ENCODE peak calls at places on chromosome 22, in eight cellular contexts. One of them, this sample, is unnamed.

GRCh38 chr22:45861259-45861658 is 115.7 kb downstream of the WNT7B start:
- DNase-seq in H1: no peak
- DNase-seq in epithelial cell of proximal tubule: no peak
- DNase-seq in PC-3: peak
- DNase-seq in brain microvascular endothelial cell: no peak
- DNase-seq in fibroblast of the aortic adventitia: no peak
- DNase-seq in B cell: no peak
- DNase-seq in fibroblast of mammary gland: peak
- DNase-seq in this sample: no peak

GRCh38 chr22:30667092-30667485 is 586 bp downstream of the DUSP18 start:
- DNase-seq in H1: no peak
- DNase-seq in epithelial cell of proximal tubule: no peak
- DNase-seq in PC-3: no peak
- DNase-seq in brain microvascular endothelial cell: no peak
- DNase-seq in fibroblast of the aortic adventitia: peak
- DNase-seq in B cell: no peak
- DNase-seq in fibroblast of mammary gland: no peak
- DNase-seq in this sample: no peak

GRCh38 chr22:33221566-33221965 is 163.4 kb upstream of the SYN3 start:
- DNase-seq in H1: no peak
- DNase-seq in epithelial cell of proximal tubule: no peak
- DNase-seq in PC-3: no peak
- DNase-seq in brain microvascular endothelial cell: no peak
- DNase-seq in fibroblast of the aortic adventitia: peak
- DNase-seq in B cell: no peak
- DNase-seq in fibroblast of mammary gland: peak
- DNase-seq in this sample: no peak

GRCh38 chr22:42581762-42582716 is 28.3 kb downstream of the SERHL2 start:
- DNase-seq in H1: peak
- DNase-seq in epithelial cell of proximal tubule: no peak
- DNase-seq in PC-3: peak
- DNase-seq in brain microvascular endothelial cell: peak
- DNase-seq in fibroblast of the aortic adventitia: peak
- DNase-seq in B cell: peak
- DNase-seq in fibroblast of mammary gland: peak
- DNase-seq in this sample: peak

GRCh38 chr22:19066531-19067271 is 55.5 kb downstream of the DGCR2 start:
- DNase-seq in H1: no peak
- DNase-seq in epithelial cell of proximal tubule: no peak
- DNase-seq in PC-3: peak
- DNase-seq in brain microvascular endothelial cell: peak
- DNase-seq in fibroblast of the aortic adventitia: peak
- DNase-seq in B cell: no peak
- DNase-seq in fibroblast of mammary gland: peak
- DNase-seq in this sample: no peak

GRCh38 chr22:20000246-20001081 is 16.2 kb downstream of the ARVCF start:
- DNase-seq in H1: no peak
- DNase-seq in epithelial cell of proximal tubule: no peak
- DNase-seq in PC-3: no peak
- DNase-seq in brain microvascular endothelial cell: no peak
- DNase-seq in fibroblast of the aortic adventitia: no peak
- DNase-seq in B cell: no peak
- DNase-seq in fibroblast of mammary gland: no peak
- DNase-seq in this sample: no peak

GRCh38 chr22:39496131-39496838 is 5.8 kb upstream of the MIEF1 start:
- DNase-seq in H1: peak
- DNase-seq in epithelial cell of proximal tubule: no peak
- DNase-seq in PC-3: peak
- DNase-seq in brain microvascular endothelial cell: peak
- DNase-seq in fibroblast of the aortic adventitia: peak
- DNase-seq in B cell: no peak
- DNase-seq in fibroblast of mammary gland: peak
- DNase-seq in this sample: no peak

GRCh38 chr22:18034076-18034475 is 9.7 kb upstream of the MICAL3 start:
- DNase-seq in H1: no peak
- DNase-seq in epithelial cell of proximal tubule: no peak
- DNase-seq in PC-3: no peak
- DNase-seq in brain microvascular endothelial cell: no peak
- DNase-seq in fibroblast of the aortic adventitia: no peak
- DNase-seq in B cell: no peak
- DNase-seq in fibroblast of mammary gland: no peak
- DNase-seq in this sample: no peak

GRCh38 chr22:49566141-49566541 is 261.5 kb downstream of the BRD1 start:
- DNase-seq in H1: peak
- DNase-seq in epithelial cell of proximal tubule: no peak
- DNase-seq in PC-3: no peak
- DNase-seq in brain microvascular endothelial cell: no peak
- DNase-seq in fibroblast of the aortic adventitia: no peak
- DNase-seq in B cell: no peak
- DNase-seq in fibroblast of mammary gland: no peak
- DNase-seq in this sample: no peak

GRCh38 chr22:43158778-43159483 is 7.6 kb downstream of the TSPO start:
- DNase-seq in H1: no peak
- DNase-seq in epithelial cell of proximal tubule: no peak
- DNase-seq in PC-3: no peak
- DNase-seq in brain microvascular endothelial cell: no peak
- DNase-seq in fibroblast of the aortic adventitia: no peak
- DNase-seq in B cell: no peak
- DNase-seq in fibroblast of mammary gland: no peak
- DNase-seq in this sample: no peak

GRCh38 chr22:45503071-45503815 is 560 bp downstream of the FBLN1 start:
- DNase-seq in H1: peak
- DNase-seq in epithelial cell of proximal tubule: no peak
- DNase-seq in PC-3: no peak
- DNase-seq in brain microvascular endothelial cell: no peak
- DNase-seq in fibroblast of the aortic adventitia: no peak
- DNase-seq in B cell: no peak
- DNase-seq in fibroblast of mammary gland: no peak
- DNase-seq in this sample: no peak

GRCh38 chr22:50726643-50727340 is 11.2 kb upstream of the ACR start:
- DNase-seq in H1: no peak
- DNase-seq in epithelial cell of proximal tubule: no peak
- DNase-seq in PC-3: no peak
- DNase-seq in brain microvascular endothelial cell: no peak
- DNase-seq in fibroblast of the aortic adventitia: no peak
- DNase-seq in B cell: no peak
- DNase-seq in fibroblast of mammary gland: no peak
- DNase-seq in this sample: no peak

GRCh38 chr22:25068701-25069100 is 116.2 kb downstream of the KIAA1671 start:
- DNase-seq in H1: no peak
- DNase-seq in epithelial cell of proximal tubule: no peak
- DNase-seq in PC-3: no peak
- DNase-seq in brain microvascular endothelial cell: no peak
- DNase-seq in fibroblast of the aortic adventitia: no peak
- DNase-seq in B cell: no peak
- DNase-seq in fibroblast of mammary gland: no peak
- DNase-seq in this sample: no peak

GRCh38 chr22:29359469-29359868 is 28.9 kb downstream of the AP1B1 start:
- DNase-seq in H1: peak
- DNase-seq in epithelial cell of proximal tubule: no peak
- DNase-seq in PC-3: peak
- DNase-seq in brain microvascular endothelial cell: peak
- DNase-seq in fibroblast of the aortic adventitia: peak
- DNase-seq in B cell: no peak
- DNase-seq in fibroblast of mammary gland: peak
- DNase-seq in this sample: no peak
- TF ChIP-seq CTCF in H1: peak
- TF ChIP-seq CTCF in epithelial cell of proximal tubule: peak
- TF ChIP-seq CTCF in PC-3: peak
- TF ChIP-seq CTCF in brain microvascular endothelial cell: peak
- TF ChIP-seq CTCF in fibroblast of the aortic adventitia: peak
- TF ChIP-seq CTCF in B cell: no peak
- TF ChIP-seq CTCF in fibroblast of mammary gland: peak
- TF ChIP-seq CTCF in this sample: peak

DNA sequence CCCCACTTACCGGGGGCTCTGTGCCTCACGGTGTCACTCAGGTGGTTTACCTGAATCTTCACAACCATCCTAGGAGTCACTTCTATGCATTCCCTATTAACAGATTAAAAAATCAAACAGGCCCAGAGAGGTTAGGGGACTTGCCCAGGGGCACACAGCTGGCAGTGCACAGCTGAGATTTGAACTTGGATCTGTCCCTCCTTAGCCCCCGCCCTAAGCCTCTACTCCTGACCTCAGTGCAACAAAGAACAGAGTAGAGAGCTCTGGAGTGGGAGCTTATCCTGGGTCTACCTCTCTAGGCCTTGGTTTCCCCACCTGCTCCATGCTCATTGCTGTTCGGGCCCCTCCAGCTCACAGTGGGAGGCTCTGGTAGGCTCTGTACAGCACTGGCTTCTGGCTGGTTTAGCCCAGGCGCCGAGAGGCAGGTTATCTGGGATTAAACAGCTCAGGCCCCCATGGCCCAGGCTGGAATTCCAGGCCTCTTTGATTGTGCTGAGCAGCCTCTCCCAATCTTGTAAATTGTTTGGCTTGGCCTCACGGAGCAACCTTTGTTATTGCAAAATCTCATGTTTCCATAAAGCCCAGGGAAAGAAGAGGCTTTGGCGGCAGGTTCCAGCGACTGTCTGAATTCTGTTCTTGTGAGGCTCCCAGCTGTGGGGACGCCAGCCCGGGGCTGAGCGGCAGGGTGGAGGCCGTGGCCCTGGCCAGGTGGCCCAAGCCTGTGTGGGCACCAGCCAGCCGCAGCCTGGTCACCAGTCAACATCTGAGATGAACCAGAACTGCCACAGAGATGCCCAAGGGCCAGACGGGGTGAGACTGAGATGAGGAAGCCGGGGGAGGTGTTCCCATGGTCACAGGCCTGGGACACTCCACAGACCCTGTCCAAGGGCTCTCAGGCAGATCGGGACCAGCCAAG is 28.9 kb upstream of the SHISAL1 start:
- DNase-seq in H1: no peak
- DNase-seq in epithelial cell of proximal tubule: no peak
- DNase-seq in PC-3: no peak
- DNase-seq in brain microvascular endothelial cell: no peak
- DNase-seq in fibroblast of the aortic adventitia: peak
- DNase-seq in B cell: no peak
- DNase-seq in fibroblast of mammary gland: no peak
- DNase-seq in this sample: no peak
- TF ChIP-seq CTCF in H1: no peak
- TF ChIP-seq CTCF in epithelial cell of proximal tubule: no peak
- TF ChIP-seq CTCF in PC-3: no peak
- TF ChIP-seq CTCF in brain microvascular endothelial cell: no peak
- TF ChIP-seq CTCF in fibroblast of the aortic adventitia: no peak
- TF ChIP-seq CTCF in B cell: no peak
- TF ChIP-seq CTCF in fibroblast of mammary gland: no peak
- TF ChIP-seq CTCF in this sample: no peak

DNA sequence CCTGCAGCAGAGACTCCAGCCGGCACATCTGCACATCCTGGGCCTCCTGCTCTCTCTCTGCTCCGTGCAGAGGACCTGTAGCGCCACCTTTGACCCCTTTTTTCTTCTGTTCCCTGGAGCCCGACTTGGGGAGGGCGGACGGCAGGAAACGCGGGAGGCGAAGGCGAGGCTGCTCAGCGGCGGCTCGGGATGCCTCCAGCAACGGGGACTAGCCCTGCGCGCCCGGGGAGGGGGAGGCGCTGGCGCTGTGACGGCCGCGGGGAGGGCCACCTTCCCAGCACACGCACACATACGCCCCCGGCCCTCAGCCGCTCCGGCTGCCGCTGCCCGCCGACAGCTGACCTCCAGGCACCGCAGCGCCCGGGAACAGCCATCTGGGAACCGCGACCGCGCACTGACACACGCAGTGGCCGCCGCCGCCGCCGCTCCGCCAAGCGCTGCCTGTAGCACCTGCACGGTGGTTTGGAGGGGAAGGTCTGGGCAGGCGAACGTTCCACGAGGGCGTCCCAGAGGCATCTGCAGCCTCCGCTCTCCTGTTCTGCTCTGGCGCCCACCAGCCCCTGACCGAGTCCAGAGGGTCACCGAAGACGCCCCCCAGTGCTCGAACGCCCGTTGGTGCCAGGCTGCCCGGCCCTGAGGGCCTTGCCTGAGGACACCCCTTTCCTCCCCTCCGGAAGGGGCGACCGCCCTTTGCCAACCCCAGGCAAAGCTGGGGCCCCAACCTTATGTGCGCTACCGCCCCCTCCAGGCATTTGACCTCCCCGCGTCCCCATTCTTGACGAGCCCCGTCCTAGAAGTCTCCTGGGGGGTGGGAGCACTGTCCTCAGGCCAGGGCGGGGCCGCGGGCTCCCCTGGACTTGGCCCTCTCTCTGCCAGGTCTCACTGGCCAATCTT is 16.9 kb upstream of the C22orf42 start:
- DNase-seq in H1: peak
- DNase-seq in epithelial cell of proximal tubule: no peak
- DNase-seq in PC-3: no peak
- DNase-seq in brain microvascular endothelial cell: no peak
- DNase-seq in fibroblast of the aortic adventitia: no peak
- DNase-seq in B cell: no peak
- DNase-seq in fibroblast of mammary gland: no peak
- DNase-seq in this sample: peak
- TF ChIP-seq CTCF in H1: peak
- TF ChIP-seq CTCF in epithelial cell of proximal tubule: no peak
- TF ChIP-seq CTCF in PC-3: no peak
- TF ChIP-seq CTCF in brain microvascular endothelial cell: no peak
- TF ChIP-seq CTCF in fibroblast of the aortic adventitia: no peak
- TF ChIP-seq CTCF in B cell: no peak
- TF ChIP-seq CTCF in fibroblast of mammary gland: no peak
- TF ChIP-seq CTCF in this sample: no peak

GRCh38 chr22:23262474-23263332 is 82.4 kb downstream of the BCR start:
- DNase-seq in H1: no peak
- DNase-seq in epithelial cell of proximal tubule: no peak
- DNase-seq in PC-3: no peak
- DNase-seq in brain microvascular endothelial cell: no peak
- DNase-seq in fibroblast of the aortic adventitia: no peak
- DNase-seq in B cell: no peak
- DNase-seq in fibroblast of mammary gland: peak
- DNase-seq in this sample: no peak
- TF ChIP-seq CTCF in H1: no peak
- TF ChIP-seq CTCF in epithelial cell of proximal tubule: no peak
- TF ChIP-seq CTCF in PC-3: no peak
- TF ChIP-seq CTCF in brain microvascular endothelial cell: no peak
- TF ChIP-seq CTCF in fibroblast of the aortic adventitia: no peak
- TF ChIP-seq CTCF in B cell: no peak
- TF ChIP-seq CTCF in fibroblast of mammary gland: no peak
- TF ChIP-seq CTCF in this sample: no peak

GRCh38 chr22:36404436-36404835 is 16.7 kb upstream of the MYH9 start:
- DNase-seq in H1: no peak
- DNase-seq in epithelial cell of proximal tubule: no peak
- DNase-seq in PC-3: no peak
- DNase-seq in brain microvascular endothelial cell: no peak
- DNase-seq in fibroblast of the aortic adventitia: no peak
- DNase-seq in B cell: no peak
- DNase-seq in fibroblast of mammary gland: no peak
- DNase-seq in this sample: no peak

GRCh38 chr22:36405221-36405631 is 17.5 kb upstream of the MYH9 start:
- DNase-seq in H1: no peak
- DNase-seq in epithelial cell of proximal tubule: no peak
- DNase-seq in PC-3: no peak
- DNase-seq in brain microvascular endothelial cell: no peak
- DNase-seq in fibroblast of the aortic adventitia: no peak
- DNase-seq in B cell: no peak
- DNase-seq in fibroblast of mammary gland: no peak
- DNase-seq in this sample: no peak

GRCh38 chr22:36406139-36406538 is 18.4 kb upstream of the MYH9 start:
- DNase-seq in H1: no peak
- DNase-seq in epithelial cell of proximal tubule: no peak
- DNase-seq in PC-3: no peak
- DNase-seq in brain microvascular endothelial cell: no peak
- DNase-seq in fibroblast of the aortic adventitia: no peak
- DNase-seq in B cell: no peak
- DNase-seq in fibroblast of mammary gland: no peak
- DNase-seq in this sample: no peak

GRCh38 chr22:36406721-36407120 is 19.0 kb upstream of the MYH9 start:
- DNase-seq in H1: no peak
- DNase-seq in epithelial cell of proximal tubule: no peak
- DNase-seq in PC-3: no peak
- DNase-seq in brain microvascular endothelial cell: no peak
- DNase-seq in fibroblast of the aortic adventitia: no peak
- DNase-seq in B cell: no peak
- DNase-seq in fibroblast of mammary gland: no peak
- DNase-seq in this sample: no peak

GRCh38 chr22:36405671-36406070 is 17.9 kb upstream of the MYH9 start:
- DNase-seq in H1: no peak
- DNase-seq in epithelial cell of proximal tubule: no peak
- DNase-seq in PC-3: peak
- DNase-seq in brain microvascular endothelial cell: no peak
- DNase-seq in fibroblast of the aortic adventitia: no peak
- DNase-seq in B cell: peak
- DNase-seq in fibroblast of mammary gland: no peak
- DNase-seq in this sample: no peak
- TF ChIP-seq CTCF in H1: no peak
- TF ChIP-seq CTCF in epithelial cell of proximal tubule: peak
- TF ChIP-seq CTCF in PC-3: no peak
- TF ChIP-seq CTCF in brain microvascular endothelial cell: no peak
- TF ChIP-seq CTCF in fibroblast of the aortic adventitia: no peak
- TF ChIP-seq CTCF in B cell: no peak
- TF ChIP-seq CTCF in fibroblast of mammary gland: no peak
- TF ChIP-seq CTCF in this sample: no peak

This sample was measured in progenitor cell of endocrine pancreas.